ENCODE peak calls at places on chromosome 6, in five cellular contexts. S, W, E, I and Z are unnamed samples.

GRCh38 chr6:16770701-16771569 is 9.7 kb upstream of the ATXN1 start:
- DNase-seq in S (peak), W (peak), E (peak), I (peak), Z (peak)

GRCh38 chr6:53295176-53295575 is 53.6 kb downstream of the ELOVL5 start:
- DNase-seq in S (no peak), W (no peak), E (no peak), I (no peak), Z (no peak)

GRCh38 chr6:147081210-147081609 is 123.0 kb upstream of the STXBP5 start:
- DNase-seq in S (no peak), W (no peak), E (no peak), I (no peak), Z (no peak)

GRCh38 chr6:89008299-89008698 is 44.9 kb upstream of the RNGTT start:
- DNase-seq in S (no peak), W (no peak), E (no peak), I (no peak), Z (no peak)

GRCh38 chr6:137510923-137511322 is 16.7 kb upstream of the OLIG3 start:
- DNase-seq in S (no peak), W (no peak), E (no peak), I (no peak), Z (no peak)

GRCh38 chr6:37049990-37050853 is 44.8 kb downstream of the FGD2 start:
- DNase-seq in S (peak), W (peak), E (no peak), I (no peak), Z (peak)

GRCh38 chr6:18118330-18118729 is 4.1 kb downstream of the NHLRC1 start:
- DNase-seq in S (no peak), W (no peak), E (no peak), I (no peak), Z (no peak)

GRCh38 chr6:84309336-84309735 is 81.9 kb upstream of the CEP162 start:
- DNase-seq in S (no peak), W (no peak), E (no peak), I (no peak), Z (no peak)

GRCh38 chr6:167569041-167569805 is 244.3 kb downstream of the TTLL2 start:
- DNase-seq in S (no peak), W (no peak), E (no peak), I (no peak), Z (no peak)

GRCh38 chr6:27280064-27280539 is 32.0 kb downstream of the POM121L2 start:
- DNase-seq in S (peak), W (peak), E (peak), I (peak), Z (no peak)

GRCh38 chr6:116536216-116536621 is 9.3 kb downstream of the TRAPPC3L start:
- DNase-seq in S (peak), W (no peak), E (peak), I (peak), Z (no peak)
- TF ChIP-seq TAF1 in S (no peak), W (no peak), E (no peak), I (no peak), Z (no peak)

DNA sequence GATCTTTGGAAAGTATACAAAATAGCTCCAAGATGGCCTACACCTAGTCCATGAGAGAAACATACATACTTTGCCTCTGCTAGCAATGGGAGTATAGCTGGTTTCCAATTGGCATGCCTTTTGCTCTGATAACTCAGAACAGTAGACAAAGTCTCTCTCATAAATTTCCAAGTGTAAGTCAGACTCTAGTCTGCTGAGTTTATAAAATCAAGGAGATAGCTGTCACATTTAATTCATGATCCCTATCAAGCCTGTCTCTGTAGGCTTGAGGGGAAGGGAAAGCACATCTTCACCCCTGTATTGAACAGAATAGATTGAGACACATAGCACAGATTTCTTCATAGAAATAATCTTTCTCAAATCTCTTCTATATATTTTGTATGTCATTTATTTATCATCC is 87.8 kb upstream of the HTR1B start:
- DNase-seq in S (no peak), W (no peak), E (no peak), I (no peak), Z (no peak)
- TF ChIP-seq POLR2AphosphoS5 in S (no peak), W (no peak), E (no peak), I (no peak), Z (no peak)

GRCh38 chr6:105402090-105402980 is 547 bp downstream of the PREP start:
- DNase-seq in S (peak), W (peak), E (peak), I (peak), Z (no peak)
- TF ChIP-seq TAF1 in S (no peak), W (no peak), E (no peak), I (no peak), Z (no peak)

GRCh38 chr6:130136803-130137202 is 85.9 kb downstream of the SAMD3 start:
- DNase-seq in S (no peak), W (no peak), E (no peak), I (no peak), Z (no peak)
- TF ChIP-seq POLR2AphosphoS5 in S (no peak), W (no peak), E (no peak), I (no peak), Z (no peak)